ENCODE peak calls at places on chromosomes 5 and 9, in seven cellular contexts. C is neural crest cell, O is fibroblast of mammary gland, P is suprapubic skin, U is GM10248, J is osteocyte, W is Caco-2. D is an unnamed sample.

GRCh38 chr5:135174315-135175096 is 140.5 kb upstream of the PITX1 start:
- DNase-seq in C (no peak), O (no peak), P (no peak), U (no peak), J (no peak), W (no peak), D (no peak)

GRCh38 chr5:389197-389821 is 53.7 kb upstream of the EXOC3 start:
- DNase-seq in C (no peak), O (no peak), P (peak; percentile 46), U (peak; percentile 11), J (peak; percentile 64), W (no peak), D (no peak)

GRCh38 chr5:141570655-141571054 is 48.1 kb downstream of the DIAPH1 start:
- DNase-seq in C (no peak), O (no peak), P (no peak), U (no peak), J (no peak), W (no peak), D (no peak)

GRCh38 chr9:107394264-107394663 is 95.3 kb downstream of the KLF4 start:
- DNase-seq in C (no peak), O (peak; percentile 67), P (no peak), U (no peak), J (no peak), W (no peak), D (no peak)

GRCh38 chr5:691817-692529 is 1.2 kb downstream of the TPPP start:
- DNase-seq in C (no peak), O (no peak), P (no peak), U (no peak), J (no peak), W (no peak), D (no peak)

GRCh38 chr9:12774861-12775367 is at the start of gene LURAP1L:
- DNase-seq in C (peak; percentile 8), O (peak; percentile 86), P (no peak), U (peak; percentile 8), J (no peak), W (peak; percentile 18), D (no peak)

GRCh38 chr9:14300588-14300987 is 13.4 kb downstream of the NFIB start:
- DNase-seq in C (no peak), O (no peak), P (no peak), U (no peak), J (no peak), W (no peak), D (no peak)

GRCh38 chr5:110339399-110339798 is 387.1 kb downstream of the TMEM232 start:
- DNase-seq in C (no peak), O (no peak), P (no peak), U (no peak), J (no peak), W (no peak), D (no peak)

GRCh38 chr5:127950707-127951356 is 132.7 kb upstream of the SLC12A2 start:
- DNase-seq in C (no peak), O (no peak), P (no peak), U (no peak), J (no peak), W (no peak), D (no peak)

GRCh38 chr5:132016721-132017250 is 5.3 kb upstream of the ACSL6 start:
- DNase-seq in C (no peak), O (no peak), P (no peak), U (no peak), J (peak; percentile 25), W (no peak), D (no peak)

GRCh38 chr5:176497852-176498251 is 39.4 kb downstream of the RNF44 start:
- DNase-seq in C (no peak), O (peak; percentile 35), P (no peak), U (no peak), J (no peak), W (no peak), D (no peak)

GRCh38 chr5:139178948-139179347 is 19.2 kb downstream of the SIL1 start:
- DNase-seq in C (no peak), O (peak; percentile 12), P (no peak), U (no peak), J (no peak), W (no peak), D (no peak)

GRCh38 chr9:89037325-89037724 is 46.1 kb downstream of the S1PR3 start:
- DNase-seq in C (no peak), O (no peak), P (no peak), U (no peak), J (no peak), W (no peak), D (no peak)

GRCh38 chr5:3276891-3277290 is 318.7 kb upstream of the IRX1 start:
- DNase-seq in C (no peak), O (no peak), P (no peak), U (no peak), J (no peak), W (no peak), D (no peak)

GRCh38 chr9:74951725-74952151 is 974 bp downstream of the C9orf40 start:
- DNase-seq in C (peak; percentile 28), O (peak; percentile 15), P (peak; percentile 68), U (peak; percentile 26), J (no peak), W (peak; percentile 5), D (peak; percentile 28)

GRCh38 chr9:131660466-131661405 is 79.1 kb downstream of the RAPGEF1 start:
- DNase-seq in C (no peak), O (no peak), P (no peak), U (no peak), J (no peak), W (no peak), D (no peak)

GRCh38 chr5:55427157-55427556 is 107.6 kb downstream of the PLPP1 start:
- DNase-seq in C (no peak), O (peak; percentile 77), P (no peak), U (no peak), J (no peak), W (no peak), D (no peak)

GRCh38 chr5:163193886-163194285 is 243.5 kb upstream of the CCNG1 start:
- DNase-seq in C (no peak), O (no peak), P (no peak), U (no peak), J (no peak), W (no peak), D (no peak)

GRCh38 chr9:38000735-38001134 is 68.3 kb downstream of the SHB start:
- DNase-seq in C (no peak), O (no peak), P (no peak), U (peak; percentile 42), J (no peak), W (no peak), D (no peak)

GRCh38 chr9:98846879-98847278 is 39.4 kb downstream of the GALNT12 start:
- DNase-seq in C (no peak), O (no peak), P (no peak), U (no peak), J (no peak), W (no peak), D (no peak)

GRCh38 chr5:38953426-38953825 is 107.6 kb downstream of the OSMR start:
- DNase-seq in C (no peak), O (no peak), P (no peak), U (no peak), J (no peak), W (no peak), D (no peak)

GRCh38 chr9:136012651-136013050 is 51.5 kb upstream of the UBAC1 start:
- DNase-seq in C (no peak), O (peak; percentile 37), P (no peak), U (no peak), J (no peak), W (no peak), D (no peak)

GRCh38 chr9:93084471-93084881 is 11.5 kb upstream of the CARD19 start:
- DNase-seq in C (no peak), O (no peak), P (peak; percentile 46), U (no peak), J (peak; percentile 67), W (no peak), D (no peak)

GRCh38 chr9:134330590-134330989 is 4.3 kb downstream of the RXRA start:
- DNase-seq in C (no peak), O (no peak), P (no peak), U (no peak), J (no peak), W (no peak), D (no peak)

DNA sequence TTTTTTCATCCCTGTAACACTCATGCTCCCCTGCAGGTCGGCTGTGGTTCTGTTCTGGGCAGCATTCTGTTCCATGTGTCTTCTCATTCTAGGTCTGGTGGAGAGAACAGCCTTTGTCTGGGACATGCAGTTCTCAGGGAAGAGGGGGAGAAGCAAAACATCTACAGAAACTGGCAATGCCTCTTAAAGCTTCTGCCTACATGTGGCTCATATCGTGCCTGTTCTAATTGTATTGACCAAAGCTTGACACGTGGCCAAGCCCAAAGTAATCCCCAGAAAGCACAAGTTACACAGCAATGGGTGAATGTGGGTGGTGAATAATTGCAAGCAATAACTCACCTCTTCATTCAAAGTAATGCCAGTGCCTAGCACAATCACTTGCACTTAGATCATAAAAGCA is 218.2 kb upstream of the IL12B start:
- DNase-seq in C (no peak), O (peak; percentile 41), P (no peak), U (no peak), J (no peak), W (no peak), D (no peak)
- TF ChIP-seq CTCF in C (no peak), O (peak; percentile 7), P (no peak), U (no peak), J (no peak), W (no peak), D (no peak)

GRCh38 chr5:16548115-16548514 is 68.7 kb downstream of the RETREG1 start:
- DNase-seq in C (no peak), O (no peak), P (no peak), U (no peak), J (no peak), W (no peak), D (no peak)
- TF ChIP-seq CTCF in C (no peak), O (no peak), P (no peak), U (no peak), J (no peak), W (no peak), D (no peak)

DNA sequence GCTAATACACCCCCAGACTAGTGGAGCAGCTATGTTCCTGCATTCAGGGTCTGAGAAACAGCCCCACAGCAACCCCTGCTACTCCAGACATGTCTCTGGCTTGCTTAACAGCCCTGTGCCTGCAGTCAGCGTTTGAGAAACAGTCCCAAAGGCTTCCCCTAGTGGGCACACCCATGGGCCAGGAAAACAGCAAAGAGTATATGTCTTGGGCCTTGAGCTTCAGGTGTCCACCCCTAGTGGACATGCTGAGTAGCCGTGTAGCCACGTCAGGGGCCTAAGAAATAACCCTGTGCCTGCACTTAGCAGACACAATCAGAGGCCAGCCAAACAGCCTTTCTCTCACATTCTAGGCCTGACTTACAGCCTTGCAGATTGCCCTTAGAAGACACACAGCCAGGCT is 698.6 kb downstream of the PTPRD start:
- DNase-seq in C (no peak), O (no peak), P (no peak), U (no peak), J (no peak), W (no peak), D (no peak)
- TF ChIP-seq CTCF in C (no peak), O (no peak), P (no peak), U (no peak), J (no peak), W (no peak), D (no peak)

GRCh38 chr5:129094924-129095797 is 612 bp downstream of the ISOC1 start:
- DNase-seq in C (peak; percentile 47), O (peak; percentile 25), P (peak; percentile 80), U (peak; percentile 74), J (peak; percentile 86), W (peak; percentile 83), D (peak; percentile 40)
- TF ChIP-seq CTCF in C (peak; percentile 13), O (no peak), P (no peak), U (peak; percentile 14), J (no peak), W (no peak), D (no peak)

GRCh38 chr5:79581535-79581934 is 30.7 kb upstream of the TENT2 start:
- DNase-seq in C (no peak), O (no peak), P (no peak), U (no peak), J (no peak), W (no peak), D (no peak)
- TF ChIP-seq CTCF in C (no peak), O (no peak), P (no peak), U (no peak), J (no peak), W (no peak), D (no peak)